ENCODE peak calls at places on chromosome 19, in six cellular contexts. S is neuronal stem cell, B is H9, N is IMR-90, H is mesenchymal stem cell, E is H1. P is an unnamed sample.

GRCh38 chr19:35262101-35262761 is 6.5 kb upstream of the USF2 start:
- DNase-seq in E (no peak), B (peak), S (no peak), H (no peak), N (no peak), P (no peak)

GRCh38 chr19:43532571-43532961 is 422 bp upstream of the ZNF575 start:
- DNase-seq in S (no peak), H (no peak), N (no peak), B (peak), E (no peak), P (no peak)

GRCh38 chr19:29483944-29484581 is 41.7 kb upstream of the VSTM2B start:
- DNase-seq in S (no peak), E (peak), N (no peak), B (peak), H (no peak), P (no peak)

GRCh38 chr19:56973713-56974553 is 133.4 kb upstream of the PEG3 start:
- DNase-seq in B (no peak), H (no peak), E (no peak), N (no peak), S (peak), P (peak)

GRCh38 chr19:39046037-39046821 is 13.9 kb upstream of the FBXO27 start:
- DNase-seq in N (no peak), E (no peak), S (no peak), B (no peak), H (peak), P (no peak)

GRCh38 chr19:10780368-10780767 is 55.6 kb downstream of the TMED1 start:
- DNase-seq in E (no peak), H (peak), B (no peak), N (peak), S (no peak), P (peak)

GRCh38 chr19:46486358-46486757 is 9.3 kb downstream of the PNMA8B start:
- DNase-seq in S (no peak), N (no peak), H (no peak), B (no peak), E (no peak), P (no peak)

GRCh38 chr19:11265785-11266236 is 3.5 kb upstream of the DOCK6 start:
- DNase-seq in H (no peak), N (no peak), B (no peak), S (no peak), E (no peak), P (no peak)

GRCh38 chr19:42919757-42920079 is 2.0 kb upstream of the PSG6 start:
- DNase-seq in N (no peak), B (no peak), S (no peak), H (no peak), E (no peak), P (no peak)

GRCh38 chr19:55487884-55488687 is at the start of gene SSC5D:
- DNase-seq in B (no peak), S (no peak), E (peak), N (peak), H (no peak), P (no peak)

GRCh38 chr19:41925208-41926003 is 2.8 kb downstream of the ERFL start:
- DNase-seq in S (no peak), N (no peak), H (no peak), B (no peak), E (no peak), P (no peak)

GRCh38 chr19:7877249-7877836 is 3.2 kb upstream of the PRR36 start:
- DNase-seq in N (no peak), H (no peak), B (no peak), S (no peak), E (no peak), P (no peak)

GRCh38 chr19:42412661-42413076 is 14.5 kb downstream of the LIPE start:
- DNase-seq in N (no peak), S (no peak), E (no peak), B (no peak), H (no peak), P (no peak)

DNA sequence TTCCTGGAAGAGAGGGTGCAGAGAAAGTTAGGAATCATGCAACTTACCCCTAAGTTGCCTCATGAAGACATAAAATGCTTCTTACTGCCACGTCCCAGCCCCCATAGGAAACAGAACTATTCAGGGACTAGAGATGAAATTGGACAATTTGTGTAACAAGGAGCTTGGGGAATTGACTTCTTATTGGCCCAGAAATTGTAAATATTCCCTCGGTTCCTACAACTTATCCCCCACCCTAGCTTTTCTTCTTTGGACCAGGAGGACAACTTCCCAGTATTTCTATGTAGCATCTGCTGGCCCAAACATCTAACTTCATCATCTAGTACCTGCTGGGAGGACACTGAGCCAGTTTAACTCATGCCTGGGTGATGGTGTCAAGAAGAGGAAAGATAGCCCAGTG is at the start of gene OR1M1:
- DNase-seq in S (no peak), B (no peak), H (no peak), N (no peak), E (no peak), P (no peak)
- H3K14ac ChIP-seq in S (no peak), B (no peak), H (no peak), N (no peak), E (no peak), P (no peak)

DNA sequence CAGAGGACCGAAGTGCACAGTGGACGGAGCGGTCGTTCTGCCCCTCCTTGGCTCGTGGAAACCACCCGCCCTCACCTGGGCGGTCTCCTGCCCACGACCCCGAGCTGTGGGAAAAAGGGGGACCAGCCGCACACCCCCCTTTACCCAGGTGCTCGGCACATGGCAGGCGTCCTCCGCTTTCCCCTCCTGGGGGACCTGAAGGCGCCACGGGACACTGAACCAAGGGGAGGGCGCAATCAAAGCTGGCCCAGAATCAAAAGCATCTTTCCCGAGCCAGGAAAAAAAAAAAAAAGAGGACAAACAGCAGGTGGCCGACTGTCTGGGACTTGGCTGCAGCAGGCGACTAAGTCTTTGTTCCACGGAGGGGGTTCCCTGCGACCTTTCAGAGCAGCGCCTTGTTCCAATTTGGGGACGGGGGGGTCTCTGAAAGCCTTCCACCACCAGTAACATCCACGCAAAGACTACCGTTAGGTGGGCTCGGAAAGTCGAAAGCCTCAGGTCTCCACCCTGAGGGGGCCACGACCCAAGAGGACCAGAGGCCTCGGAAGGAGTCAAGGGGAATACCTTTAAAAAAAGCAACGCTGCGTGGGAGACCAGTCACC is 1.1 kb downstream of the MBD3 start:
- DNase-seq in E (no peak), B (no peak), S (no peak), N (no peak), H (peak), P (no peak)
- H4K8ac ChIP-seq in E (peak), B (no peak), S (no peak), N (peak), H (peak), P (peak)

GRCh38 chr19:16588089-16588823 is 16.0 kb upstream of the SLC35E1 start:
- DNase-seq in S (no peak), E (no peak), H (no peak), N (peak), B (peak), P (peak)

GRCh38 chr19:16590876-16591802 is 18.9 kb upstream of the SLC35E1 start:
- DNase-seq in N (no peak), B (no peak), H (no peak), E (no peak), S (no peak), P (no peak)

GRCh38 chr19:16587031-16588023 is 15.1 kb upstream of the SLC35E1 start:
- DNase-seq in B (no peak), N (peak), H (peak), E (no peak), S (no peak), P (no peak)

GRCh38 chr19:16589917-16590316 is 17.7 kb upstream of the SLC35E1 start:
- DNase-seq in B (no peak), E (no peak), S (no peak), H (no peak), N (no peak), P (no peak)

DNA sequence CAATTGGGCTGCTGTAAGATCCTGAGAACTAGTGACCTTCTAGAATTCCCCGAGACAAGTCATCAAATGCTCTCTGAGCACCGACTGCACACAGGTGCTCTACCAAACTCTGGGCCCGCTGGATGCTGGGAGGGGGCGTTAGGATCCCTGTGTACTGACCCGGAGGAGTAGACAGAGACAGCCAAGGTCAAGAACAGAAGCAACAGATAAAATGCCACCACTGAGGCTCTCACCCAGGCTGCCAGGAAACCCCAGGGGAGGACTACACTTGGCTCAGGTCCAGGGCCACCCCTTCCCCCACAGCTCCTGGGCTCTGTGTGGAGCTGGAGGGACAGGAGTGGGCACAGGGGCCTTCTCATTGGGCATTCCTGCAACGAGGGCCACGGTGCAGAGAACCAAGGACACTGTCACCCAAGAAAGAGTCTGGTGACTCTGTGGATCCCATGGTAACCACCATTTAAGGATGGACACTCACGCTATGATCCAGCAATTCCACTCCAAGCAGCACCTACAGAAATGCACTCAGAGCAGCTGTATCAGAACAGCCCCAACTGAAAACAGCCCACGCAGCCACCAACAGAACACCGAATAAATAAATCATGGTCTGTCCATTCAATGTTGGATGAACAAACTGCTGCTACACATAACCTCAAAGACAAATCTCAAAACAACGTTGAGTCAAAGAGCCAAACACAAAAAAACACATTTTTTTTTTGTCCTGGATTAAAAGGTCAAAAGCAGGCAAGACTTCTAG is 16.8 kb upstream of the SLC35E1 start:
- DNase-seq in E (no peak), S (no peak), H (no peak), B (no peak), N (no peak), P (no peak)
- H3K14ac ChIP-seq in E (no peak), S (no peak), H (no peak), B (no peak), N (no peak), P (no peak)

DNA sequence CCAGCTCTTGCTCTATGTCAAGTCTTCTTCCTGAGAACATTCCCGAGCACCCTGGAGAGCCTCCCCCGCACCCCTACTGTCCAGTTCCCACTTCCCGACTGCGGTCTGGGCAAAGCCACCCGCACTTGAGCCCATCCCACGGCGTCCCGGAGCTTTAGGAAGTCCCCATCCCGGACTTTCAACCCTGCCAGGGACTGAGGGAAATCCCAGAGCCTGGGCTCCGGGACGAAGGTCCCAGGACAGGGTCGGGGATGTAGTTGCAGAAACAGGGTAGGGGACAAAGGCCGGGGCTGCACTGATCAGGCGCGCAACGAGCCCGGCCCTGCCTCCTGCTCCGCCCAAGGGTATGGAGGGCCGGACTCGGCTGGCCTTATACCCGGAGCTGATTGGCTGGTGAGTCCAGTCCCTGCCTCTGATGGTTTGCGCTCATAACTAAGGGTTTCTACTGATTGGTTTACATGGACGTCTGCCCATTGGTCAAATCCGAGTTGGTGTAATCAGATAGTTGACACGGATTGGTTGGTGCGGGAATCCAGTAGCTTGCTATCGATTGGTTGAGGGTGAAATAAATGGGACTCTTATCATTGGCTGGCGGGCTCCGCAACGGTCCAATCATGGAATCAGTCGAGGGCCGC is 824 bp upstream of the MPND start:
- DNase-seq in H (peak), N (peak), S (peak), E (peak), B (peak), P (peak)
- H4K8ac ChIP-seq in H (peak), N (peak), S (no peak), E (peak), B (no peak), P (peak)

DNA sequence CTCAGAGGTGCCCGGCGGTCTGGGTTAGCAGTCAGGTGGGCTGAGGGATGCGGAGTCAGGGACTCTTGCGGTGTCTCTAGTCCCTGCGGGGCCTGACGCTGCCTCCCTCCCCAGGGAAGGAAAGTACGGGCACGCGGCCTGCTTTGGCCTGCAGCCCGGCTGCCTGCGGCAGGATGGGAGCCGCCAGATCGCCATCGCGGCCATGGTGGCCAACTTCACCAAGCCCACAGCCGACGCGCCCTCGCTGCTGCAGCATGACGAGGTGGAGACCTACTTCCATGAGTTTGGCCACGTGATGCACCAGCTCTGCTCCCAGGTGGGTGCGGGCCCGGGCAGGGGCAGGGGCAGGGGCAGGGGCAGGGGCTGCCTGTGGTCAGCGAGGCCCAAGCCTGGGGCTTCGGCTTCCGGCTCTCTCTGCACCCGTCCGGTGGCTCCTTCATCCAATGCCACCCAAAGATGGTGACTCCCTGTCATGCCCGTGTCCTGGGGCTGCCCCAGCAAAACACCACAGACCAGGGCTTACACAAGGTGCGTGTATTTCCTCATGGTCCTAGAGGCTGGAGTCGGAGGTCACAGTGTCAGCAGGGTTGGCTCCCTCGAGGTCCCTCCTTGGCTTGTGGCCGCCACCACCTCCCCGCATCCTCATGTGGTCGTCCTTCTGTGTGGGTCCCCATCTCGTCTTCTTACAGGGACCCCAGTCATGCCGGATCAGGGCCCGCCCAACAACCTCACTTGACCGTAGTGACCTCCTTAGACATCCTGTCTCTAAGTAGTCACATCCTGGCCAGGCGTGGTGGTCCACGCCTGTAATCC is 11.3 kb upstream of the ZNF554 start:
- DNase-seq in S (no peak), H (no peak), E (no peak), B (no peak), N (no peak), P (no peak)
- H3K14ac ChIP-seq in S (no peak), H (no peak), E (no peak), B (no peak), N (no peak), P (no peak)

DNA sequence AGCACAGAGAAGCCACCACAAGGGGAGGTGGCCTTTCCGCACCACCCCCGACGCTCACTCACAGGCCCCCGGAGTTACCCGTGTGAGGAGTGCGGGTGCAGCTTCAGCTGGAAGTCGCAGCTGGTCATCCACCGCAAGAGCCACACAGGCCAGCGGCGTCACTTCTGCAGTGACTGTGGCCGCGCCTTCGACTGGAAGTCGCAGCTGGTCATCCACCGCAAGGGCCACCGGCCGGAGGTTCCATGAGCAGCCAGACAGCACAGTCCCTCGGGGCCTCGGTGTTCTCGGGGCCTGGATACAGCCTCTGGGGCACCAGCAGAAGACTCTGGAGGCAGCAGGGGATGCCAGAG is 4.3 kb downstream of the ZNF446 start:
- DNase-seq in B (no peak), S (no peak), N (no peak), E (no peak), H (no peak), P (no peak)
- H4K8ac ChIP-seq in B (no peak), S (no peak), N (no peak), E (no peak), H (no peak), P (no peak)

DNA sequence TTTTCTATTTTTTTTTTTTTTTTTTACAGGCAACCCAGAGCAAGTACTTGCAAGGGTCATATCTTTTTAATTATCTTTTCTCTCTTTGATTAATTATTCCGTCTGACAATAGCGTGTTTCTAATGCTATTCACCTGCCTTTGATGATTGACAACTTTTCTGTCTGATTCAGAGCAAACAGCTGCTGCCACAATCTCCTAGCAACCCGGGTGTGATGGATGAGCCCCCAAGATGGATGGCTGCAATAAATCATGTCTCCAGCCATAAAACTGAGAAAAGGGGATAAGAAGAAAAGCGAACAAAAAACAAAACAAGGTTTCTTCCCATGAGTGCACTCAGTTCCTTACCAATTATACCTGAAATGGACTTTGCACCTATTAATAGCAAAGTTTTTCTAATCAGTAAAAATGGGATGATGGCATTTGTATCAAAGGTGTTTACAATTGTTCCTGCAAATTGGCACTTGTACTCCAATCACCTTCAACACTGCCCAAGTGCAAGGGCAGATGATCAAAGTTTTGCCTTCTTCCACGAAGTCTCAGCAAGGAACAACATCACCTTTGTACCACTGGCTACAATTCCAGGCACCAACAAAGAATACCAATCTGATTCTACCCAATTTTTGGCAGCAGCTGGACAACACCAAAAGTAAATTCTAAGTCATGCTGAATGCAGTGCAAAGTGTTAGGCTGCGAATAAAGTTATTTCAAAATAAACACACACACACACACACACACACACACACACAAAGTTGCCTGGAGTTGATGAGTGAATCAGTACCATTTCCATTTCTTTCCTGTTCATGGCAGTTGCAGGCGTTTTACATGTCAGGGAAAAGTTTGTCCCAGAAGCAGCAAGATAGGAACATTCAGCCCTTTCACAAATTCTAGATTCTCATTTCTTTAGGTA is 12.0 kb downstream of the TSHZ3 start:
- DNase-seq in N (no peak), S (no peak), E (no peak), B (no peak), H (peak), P (no peak)
- H3K14ac ChIP-seq in N (peak), S (no peak), E (no peak), B (no peak), H (no peak), P (no peak)

GRCh38 chr19:6424939-6425731 is 524 bp upstream of the KHSRP start:
- DNase-seq in E (peak), S (peak), N (peak), H (peak), B (peak), P (peak)

GRCh38 chr19:6424190-6424938 is at the start of gene KHSRP:
- DNase-seq in B (no peak), N (no peak), H (peak), S (no peak), E (peak), P (no peak)

GRCh38 chr19:6427131-6427530 is 2.5 kb upstream of the KHSRP start:
- DNase-seq in H (no peak), N (no peak), E (no peak), S (no peak), B (no peak), P (no peak)

GRCh38 chr19:6423499-6424189 is 967 bp downstream of the KHSRP start:
- DNase-seq in B (peak), N (peak), S (no peak), H (peak), E (peak), P (peak)

GRCh38 chr19:6425732-6426686 is 1.4 kb upstream of the KHSRP start:
- DNase-seq in N (no peak), E (no peak), S (no peak), H (no peak), B (no peak), P (no peak)
- H4K8ac ChIP-seq in N (peak), E (peak), S (no peak), H (peak), B (no peak), P (peak)

GRCh38 chr19:14494910-14495677 is 833 bp downstream of the GIPC1 start:
- DNase-seq in B (no peak), N (no peak), S (no peak), E (no peak), H (no peak), P (peak)

GRCh38 chr19:14497347-14497921 is 1.5 kb upstream of the GIPC1 start:
- DNase-seq in B (no peak), H (no peak), E (no peak), S (no peak), N (no peak), P (no peak)

GRCh38 chr19:14495678-14496028 is 274 bp downstream of the GIPC1 start:
- DNase-seq in B (no peak), S (no peak), E (no peak), H (no peak), N (no peak), P (no peak)

GRCh38 chr19:14496029-14496848 is at the start of gene GIPC1:
- DNase-seq in E (peak), H (peak), S (peak), N (peak), B (peak), P (peak)

GRCh38 chr19:14496849-14497346 is 971 bp upstream of the GIPC1 start:
- DNase-seq in S (no peak), B (no peak), N (no peak), H (no peak), E (no peak), P (peak)
- H3K14ac ChIP-seq in S (no peak), B (no peak), N (peak), H (no peak), E (no peak), P (no peak)

P was measured in trophoblast cell.